ENCODE peak calls at places on chromosomes 6 and 20, in nine cellular contexts. One of them, this sample, is unnamed.

GRCh38 chr6:167013946-167014345 is 14.7 kb downstream of the CEP43 start:
- DNase-seq in fibroblast of the aortic adventitia: no peak
- DNase-seq in lung: no peak
- DNase-seq in fibroblast of villous mesenchyme: no peak
- DNase-seq in right atrium auricular region: no peak
- DNase-seq in psoas muscle: no peak
- DNase-seq in body of pancreas: no peak
- DNase-seq in dorsolateral prefrontal cortex: no peak
- DNase-seq in heart right ventricle: no peak
- DNase-seq in this sample: no peak

GRCh38 chr20:8388707-8389106 is 256.6 kb downstream of the PLCB1 start:
- DNase-seq in lung: no peak
- DNase-seq in right atrium auricular region: no peak
- DNase-seq in heart right ventricle: no peak
- DNase-seq in fibroblast of villous mesenchyme: no peak
- DNase-seq in psoas muscle: no peak
- DNase-seq in dorsolateral prefrontal cortex: no peak
- DNase-seq in body of pancreas: no peak
- DNase-seq in fibroblast of the aortic adventitia: peak
- DNase-seq in this sample: peak

GRCh38 chr20:32157611-32158010 is 48.1 kb downstream of the TM9SF4 start:
- DNase-seq in fibroblast of the aortic adventitia: no peak
- DNase-seq in fibroblast of villous mesenchyme: no peak
- DNase-seq in lung: no peak
- DNase-seq in dorsolateral prefrontal cortex: no peak
- DNase-seq in body of pancreas: no peak
- DNase-seq in psoas muscle: no peak
- DNase-seq in right atrium auricular region: no peak
- DNase-seq in heart right ventricle: no peak
- DNase-seq in this sample: no peak

GRCh38 chr20:49794336-49795124 is 18.1 kb upstream of the SLC9A8 start:
- DNase-seq in dorsolateral prefrontal cortex: no peak
- DNase-seq in heart right ventricle: no peak
- DNase-seq in right atrium auricular region: no peak
- DNase-seq in fibroblast of the aortic adventitia: no peak
- DNase-seq in fibroblast of villous mesenchyme: no peak
- DNase-seq in psoas muscle: no peak
- DNase-seq in lung: peak
- DNase-seq in body of pancreas: no peak
- DNase-seq in this sample: peak

GRCh38 chr6:36969988-36970891 is 15.7 kb downstream of the PI16 start:
- DNase-seq in fibroblast of the aortic adventitia: no peak
- DNase-seq in heart right ventricle: no peak
- DNase-seq in dorsolateral prefrontal cortex: no peak
- DNase-seq in fibroblast of villous mesenchyme: no peak
- DNase-seq in lung: no peak
- DNase-seq in right atrium auricular region: no peak
- DNase-seq in psoas muscle: no peak
- DNase-seq in body of pancreas: no peak
- DNase-seq in this sample: no peak

GRCh38 chr6:125018136-125018535 is 55.9 kb downstream of the RNF217 start:
- DNase-seq in lung: no peak
- DNase-seq in fibroblast of the aortic adventitia: peak
- DNase-seq in body of pancreas: no peak
- DNase-seq in right atrium auricular region: no peak
- DNase-seq in fibroblast of villous mesenchyme: no peak
- DNase-seq in psoas muscle: no peak
- DNase-seq in dorsolateral prefrontal cortex: no peak
- DNase-seq in heart right ventricle: no peak
- DNase-seq in this sample: peak

GRCh38 chr20:40255368-40255767 is 433.7 kb downstream of the MAFB start:
- DNase-seq in psoas muscle: no peak
- DNase-seq in fibroblast of villous mesenchyme: peak
- DNase-seq in heart right ventricle: no peak
- DNase-seq in dorsolateral prefrontal cortex: no peak
- DNase-seq in fibroblast of the aortic adventitia: peak
- DNase-seq in lung: no peak
- DNase-seq in right atrium auricular region: no peak
- DNase-seq in body of pancreas: no peak
- DNase-seq in this sample: peak

GRCh38 chr20:63366658-63367360 is 5.7 kb upstream of the CHRNA4 start:
- DNase-seq in fibroblast of villous mesenchyme: no peak
- DNase-seq in psoas muscle: no peak
- DNase-seq in heart right ventricle: no peak
- DNase-seq in body of pancreas: no peak
- DNase-seq in right atrium auricular region: no peak
- DNase-seq in fibroblast of the aortic adventitia: no peak
- DNase-seq in dorsolateral prefrontal cortex: no peak
- DNase-seq in lung: no peak
- DNase-seq in this sample: no peak

GRCh38 chr20:47708953-47709833 is 76.1 kb downstream of the SULF2 start:
- DNase-seq in body of pancreas: no peak
- DNase-seq in fibroblast of the aortic adventitia: no peak
- DNase-seq in heart right ventricle: no peak
- DNase-seq in fibroblast of villous mesenchyme: no peak
- DNase-seq in dorsolateral prefrontal cortex: no peak
- DNase-seq in right atrium auricular region: no peak
- DNase-seq in psoas muscle: no peak
- DNase-seq in lung: no peak
- DNase-seq in this sample: no peak

GRCh38 chr20:51128198-51128597 is 105.3 kb upstream of the KCNG1 start:
- DNase-seq in body of pancreas: no peak
- DNase-seq in dorsolateral prefrontal cortex: no peak
- DNase-seq in psoas muscle: no peak
- DNase-seq in heart right ventricle: no peak
- DNase-seq in lung: no peak
- DNase-seq in right atrium auricular region: no peak
- DNase-seq in fibroblast of villous mesenchyme: peak
- DNase-seq in fibroblast of the aortic adventitia: peak
- DNase-seq in this sample: peak

GRCh38 chr6:18507561-18507960 is 120.4 kb downstream of the RNF144B start:
- DNase-seq in fibroblast of villous mesenchyme: no peak
- DNase-seq in lung: no peak
- DNase-seq in dorsolateral prefrontal cortex: no peak
- DNase-seq in fibroblast of the aortic adventitia: peak
- DNase-seq in psoas muscle: no peak
- DNase-seq in heart right ventricle: no peak
- DNase-seq in right atrium auricular region: no peak
- DNase-seq in body of pancreas: no peak
- DNase-seq in this sample: peak

GRCh38 chr20:47810116-47810672 is 24.9 kb upstream of the SULF2 start:
- DNase-seq in fibroblast of the aortic adventitia: no peak
- DNase-seq in heart right ventricle: no peak
- DNase-seq in body of pancreas: no peak
- DNase-seq in lung: no peak
- DNase-seq in fibroblast of villous mesenchyme: no peak
- DNase-seq in psoas muscle: no peak
- DNase-seq in dorsolateral prefrontal cortex: no peak
- DNase-seq in right atrium auricular region: no peak
- DNase-seq in this sample: peak

GRCh38 chr6:166244353-166245045 is 63.7 kb downstream of the PRR18 start:
- DNase-seq in fibroblast of the aortic adventitia: no peak
- DNase-seq in dorsolateral prefrontal cortex: no peak
- DNase-seq in right atrium auricular region: no peak
- DNase-seq in psoas muscle: no peak
- DNase-seq in body of pancreas: no peak
- DNase-seq in lung: no peak
- DNase-seq in fibroblast of villous mesenchyme: no peak
- DNase-seq in heart right ventricle: no peak
- DNase-seq in this sample: no peak

GRCh38 chr20:57478176-57478575 is 46.8 kb downstream of the CTCFL start:
- DNase-seq in dorsolateral prefrontal cortex: no peak
- DNase-seq in fibroblast of villous mesenchyme: no peak
- DNase-seq in fibroblast of the aortic adventitia: no peak
- DNase-seq in psoas muscle: no peak
- DNase-seq in lung: no peak
- DNase-seq in right atrium auricular region: no peak
- DNase-seq in heart right ventricle: no peak
- DNase-seq in body of pancreas: no peak
- DNase-seq in this sample: no peak

GRCh38 chr20:16966276-16966880 is 218.2 kb downstream of the OTOR start:
- DNase-seq in fibroblast of the aortic adventitia: no peak
- DNase-seq in dorsolateral prefrontal cortex: no peak
- DNase-seq in lung: no peak
- DNase-seq in body of pancreas: no peak
- DNase-seq in psoas muscle: no peak
- DNase-seq in fibroblast of villous mesenchyme: no peak
- DNase-seq in heart right ventricle: no peak
- DNase-seq in right atrium auricular region: no peak
- DNase-seq in this sample: no peak

GRCh38 chr20:18187020-18187419 is 49.4 kb downstream of the KAT14 start:
- DNase-seq in psoas muscle: no peak
- DNase-seq in right atrium auricular region: no peak
- DNase-seq in heart right ventricle: no peak
- DNase-seq in lung: no peak
- DNase-seq in fibroblast of the aortic adventitia: no peak
- DNase-seq in body of pancreas: no peak
- DNase-seq in dorsolateral prefrontal cortex: no peak
- DNase-seq in fibroblast of villous mesenchyme: peak
- DNase-seq in this sample: no peak

DNA sequence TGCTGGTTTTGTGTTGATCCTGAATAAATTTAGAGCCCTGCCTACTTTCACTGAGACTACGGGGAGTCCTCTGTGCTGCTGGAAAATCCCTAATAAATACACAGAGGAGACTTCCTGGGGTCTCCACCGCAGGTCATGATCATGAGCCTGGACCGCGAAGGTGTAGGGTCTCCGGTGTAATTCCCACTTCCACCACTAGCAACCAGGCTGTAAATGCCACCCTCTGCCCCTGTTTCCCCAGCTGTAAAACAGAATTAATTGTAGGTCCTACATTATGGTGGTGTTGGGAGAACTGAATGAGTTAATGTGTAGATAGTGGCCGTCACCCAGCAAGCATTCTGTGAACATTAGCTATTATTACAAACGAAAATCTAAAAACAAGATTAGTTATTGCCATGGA is 191.6 kb upstream of the THBS2 start:
- DNase-seq in lung: no peak
- DNase-seq in dorsolateral prefrontal cortex: no peak
- DNase-seq in psoas muscle: no peak
- DNase-seq in fibroblast of villous mesenchyme: no peak
- DNase-seq in body of pancreas: no peak
- DNase-seq in fibroblast of the aortic adventitia: no peak
- DNase-seq in heart right ventricle: no peak
- DNase-seq in right atrium auricular region: no peak
- DNase-seq in this sample: no peak
- TF ChIP-seq CTCF in lung: no peak
- TF ChIP-seq CTCF in dorsolateral prefrontal cortex: peak
- TF ChIP-seq CTCF in psoas muscle: no peak
- TF ChIP-seq CTCF in fibroblast of villous mesenchyme: peak
- TF ChIP-seq CTCF in body of pancreas: no peak
- TF ChIP-seq CTCF in fibroblast of the aortic adventitia: peak
- TF ChIP-seq CTCF in heart right ventricle: no peak
- TF ChIP-seq CTCF in right atrium auricular region: peak
- TF ChIP-seq CTCF in this sample: peak

DNA sequence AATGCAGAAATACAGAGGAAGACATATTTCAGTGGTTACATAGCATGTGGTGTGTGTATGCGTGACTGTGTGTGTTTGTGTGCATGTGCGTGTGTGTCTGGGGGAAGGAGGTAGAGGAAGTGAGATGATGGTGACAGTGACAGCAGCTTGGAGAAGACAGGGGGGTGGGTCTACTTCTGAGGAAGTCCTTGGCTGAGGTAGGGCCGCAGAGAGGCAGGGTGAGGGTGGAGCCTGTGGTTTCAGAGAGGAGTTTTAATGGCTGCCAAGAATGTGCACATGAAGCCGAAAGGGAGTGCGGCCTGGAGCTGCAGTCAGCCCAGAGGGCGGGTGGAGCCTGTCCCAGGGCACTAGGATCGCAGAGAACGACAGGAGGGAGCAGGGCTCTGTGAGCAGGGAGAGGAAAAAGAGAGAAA is 22.7 kb upstream of the RNF24 start:
- DNase-seq in dorsolateral prefrontal cortex: no peak
- DNase-seq in heart right ventricle: peak
- DNase-seq in psoas muscle: peak
- DNase-seq in body of pancreas: peak
- DNase-seq in lung: peak
- DNase-seq in right atrium auricular region: no peak
- DNase-seq in fibroblast of the aortic adventitia: peak
- DNase-seq in fibroblast of villous mesenchyme: peak
- DNase-seq in this sample: peak
- H3K4me3 ChIP-seq in dorsolateral prefrontal cortex: no peak
- H3K4me3 ChIP-seq in heart right ventricle: no peak
- H3K4me3 ChIP-seq in psoas muscle: no peak
- H3K4me3 ChIP-seq in body of pancreas: no peak
- H3K4me3 ChIP-seq in lung: no peak
- H3K4me3 ChIP-seq in right atrium auricular region: no peak
- H3K4me3 ChIP-seq in fibroblast of the aortic adventitia: no peak
- H3K4me3 ChIP-seq in fibroblast of villous mesenchyme: no peak
- H3K4me3 ChIP-seq in this sample: no peak

GRCh38 chr6:111666812-111667211 is 61.1 kb upstream of the TRAF3IP2 start:
- DNase-seq in dorsolateral prefrontal cortex: no peak
- DNase-seq in right atrium auricular region: no peak
- DNase-seq in psoas muscle: no peak
- DNase-seq in fibroblast of the aortic adventitia: peak
- DNase-seq in heart right ventricle: peak
- DNase-seq in fibroblast of villous mesenchyme: no peak
- DNase-seq in lung: no peak
- DNase-seq in body of pancreas: no peak
- DNase-seq in this sample: peak

GRCh38 chr6:111664565-111665039 is 58.9 kb upstream of the TRAF3IP2 start:
- DNase-seq in dorsolateral prefrontal cortex: no peak
- DNase-seq in heart right ventricle: peak
- DNase-seq in lung: no peak
- DNase-seq in psoas muscle: no peak
- DNase-seq in fibroblast of villous mesenchyme: no peak
- DNase-seq in fibroblast of the aortic adventitia: peak
- DNase-seq in body of pancreas: no peak
- DNase-seq in right atrium auricular region: no peak
- DNase-seq in this sample: no peak

GRCh38 chr6:111667921-111668320 is 62.2 kb upstream of the TRAF3IP2 start:
- DNase-seq in fibroblast of villous mesenchyme: no peak
- DNase-seq in dorsolateral prefrontal cortex: peak
- DNase-seq in fibroblast of the aortic adventitia: no peak
- DNase-seq in body of pancreas: peak
- DNase-seq in psoas muscle: no peak
- DNase-seq in right atrium auricular region: no peak
- DNase-seq in lung: no peak
- DNase-seq in heart right ventricle: no peak
- DNase-seq in this sample: no peak

GRCh38 chr6:111669326-111669725 is 63.6 kb upstream of the TRAF3IP2 start:
- DNase-seq in fibroblast of villous mesenchyme: no peak
- DNase-seq in psoas muscle: no peak
- DNase-seq in fibroblast of the aortic adventitia: no peak
- DNase-seq in dorsolateral prefrontal cortex: no peak
- DNase-seq in heart right ventricle: no peak
- DNase-seq in lung: no peak
- DNase-seq in right atrium auricular region: no peak
- DNase-seq in body of pancreas: no peak
- DNase-seq in this sample: no peak

GRCh38 chr6:111668410-111668809 is 62.7 kb upstream of the TRAF3IP2 start:
- DNase-seq in heart right ventricle: no peak
- DNase-seq in body of pancreas: no peak
- DNase-seq in fibroblast of villous mesenchyme: no peak
- DNase-seq in right atrium auricular region: no peak
- DNase-seq in lung: no peak
- DNase-seq in fibroblast of the aortic adventitia: no peak
- DNase-seq in psoas muscle: no peak
- DNase-seq in dorsolateral prefrontal cortex: no peak
- DNase-seq in this sample: no peak
- TF ChIP-seq CTCF in heart right ventricle: no peak
- TF ChIP-seq CTCF in body of pancreas: no peak
- TF ChIP-seq CTCF in fibroblast of villous mesenchyme: peak
- TF ChIP-seq CTCF in right atrium auricular region: no peak
- TF ChIP-seq CTCF in lung: no peak
- TF ChIP-seq CTCF in fibroblast of the aortic adventitia: peak
- TF ChIP-seq CTCF in psoas muscle: peak
- TF ChIP-seq CTCF in dorsolateral prefrontal cortex: peak
- TF ChIP-seq CTCF in this sample: peak

GRCh38 chr6:28977351-28978136 is 27.6 kb downstream of the ZNF311 start:
- DNase-seq in right atrium auricular region: no peak
- DNase-seq in fibroblast of villous mesenchyme: peak
- DNase-seq in heart right ventricle: no peak
- DNase-seq in fibroblast of the aortic adventitia: peak
- DNase-seq in lung: no peak
- DNase-seq in body of pancreas: no peak
- DNase-seq in dorsolateral prefrontal cortex: no peak
- DNase-seq in psoas muscle: peak
- DNase-seq in this sample: peak
- H3K4me3 ChIP-seq in right atrium auricular region: no peak
- H3K4me3 ChIP-seq in fibroblast of villous mesenchyme: peak
- H3K4me3 ChIP-seq in heart right ventricle: peak
- H3K4me3 ChIP-seq in fibroblast of the aortic adventitia: peak
- H3K4me3 ChIP-seq in lung: no peak
- H3K4me3 ChIP-seq in body of pancreas: no peak
- H3K4me3 ChIP-seq in dorsolateral prefrontal cortex: peak
- H3K4me3 ChIP-seq in psoas muscle: peak
- H3K4me3 ChIP-seq in this sample: peak